ENCODE peak calls at places on chromosomes 12 and 14, in five cellular contexts. V, X, M, Y and J are unnamed samples.
A peak's percentile ranks its signal among the peaks of the same experiment; 100 is the strongest.

GRCh38 chr12:47908738-47909137 is 3.9 kb upstream of the VDR start:
- DNase-seq in V (no peak), X (no peak), M (no peak), Y (no peak), J (no peak)

GRCh38 chr12:104242546-104243206 is 27.1 kb downstream of the TXNRD1 start:
- DNase-seq in V (no peak), X (no peak), M (no peak), Y (no peak), J (no peak)

GRCh38 chr12:94558612-94559011 is 91.7 kb downstream of the TMCC3 start:
- DNase-seq in V (no peak), X (no peak), M (no peak), Y (no peak), J (no peak)

GRCh38 chr14:39243831-39244230 is 10.1 kb downstream of the MIA2 start:
- DNase-seq in V (no peak), X (no peak), M (no peak), Y (no peak), J (no peak)

GRCh38 chr12:65278576-65279386 is at the start of gene MSRB3:
- DNase-seq in V (peak; percentile 89), X (peak; percentile 50), M (peak; percentile 64), Y (peak; percentile 85), J (peak; percentile 82)

GRCh38 chr12:100138048-100138907 is 4.4 kb downstream of the BLTP3B start:
- DNase-seq in V (no peak), X (no peak), M (no peak), Y (peak; percentile 46), J (peak; percentile 34)

GRCh38 chr12:95335948-95336347 is 118.3 kb downstream of the VEZT start:
- DNase-seq in V (no peak), X (no peak), M (no peak), Y (no peak), J (no peak)

GRCh38 chr14:68924392-68925158 is 54.5 kb downstream of the ACTN1 start:
- DNase-seq in V (no peak), X (no peak), M (peak; percentile 51), Y (no peak), J (no peak)

GRCh38 chr12:113005759-113006158 is 27.4 kb downstream of the OAS2 start:
- DNase-seq in V (no peak), X (no peak), M (no peak), Y (peak; percentile 7), J (peak; percentile 17)
- TF ChIP-seq CTCF in V (no peak), X (no peak), M (peak; percentile 73), Y (peak; percentile 42), J (peak; percentile 34)

DNA sequence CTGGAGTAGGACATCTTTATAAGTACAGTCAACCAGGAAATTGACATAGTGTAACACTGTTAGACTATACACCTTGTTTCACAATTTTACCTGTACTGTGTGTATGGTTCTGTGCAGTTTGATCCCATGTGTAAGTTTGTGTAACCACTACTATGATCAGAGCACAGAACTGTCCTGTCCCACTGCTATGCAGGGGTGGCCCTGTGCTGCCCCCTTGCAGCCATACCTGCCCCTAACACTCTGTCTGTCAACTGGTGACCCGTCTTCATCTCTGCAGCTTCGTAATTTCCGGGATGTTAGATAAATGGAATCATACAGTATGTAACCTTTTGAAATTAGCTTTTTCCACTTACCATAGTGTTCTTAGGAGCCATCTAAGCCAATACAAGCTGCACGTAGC is 58.7 kb upstream of the RD3L start:
- DNase-seq in V (no peak), X (no peak), M (no peak), Y (no peak), J (no peak)
- TF ChIP-seq CTCF in V (no peak), X (no peak), M (peak; percentile 23), Y (no peak), J (no peak)

GRCh38 chr14:45838597-45838996 is 585.6 kb upstream of the MIS18BP1 start:
- DNase-seq in V (no peak), X (no peak), M (no peak), Y (no peak), J (no peak)
- TF ChIP-seq CTCF in V (no peak), X (no peak), M (peak; percentile 37), Y (no peak), J (no peak)

GRCh38 chr12:57110189-57111045 is 745 bp downstream of the STAT6 start:
- DNase-seq in V (peak; percentile 77), X (peak; percentile 70), M (peak; percentile 53), Y (peak; percentile 46), J (no peak)

GRCh38 chr12:57111046-57111698 is at the start of gene STAT6:
- DNase-seq in V (peak; percentile 86), X (peak; percentile 89), M (peak; percentile 88), Y (peak; percentile 97), J (peak; percentile 95)

GRCh38 chr12:57109207-57110160 is 1.7 kb downstream of the STAT6 start:
- DNase-seq in V (no peak), X (no peak), M (no peak), Y (no peak), J (no peak)

GRCh38 chr12:57116580-57117281 is 5.6 kb upstream of the STAT6 start:
- DNase-seq in V (no peak), X (no peak), M (no peak), Y (no peak), J (no peak)

GRCh38 chr12:57112492-57113294 is 1.5 kb upstream of the STAT6 start:
- DNase-seq in V (no peak), X (no peak), M (no peak), Y (no peak), J (no peak)
- TF ChIP-seq CTCF in V (peak; percentile 82), X (peak; percentile 84), M (peak; percentile 87), Y (no peak), J (peak; percentile 76)

GRCh38 chr14:93927746-93928145 is 602 bp downstream of the FAM181A start:
- DNase-seq in V (peak; percentile 51), X (no peak), M (no peak), Y (no peak), J (no peak)
- TF ChIP-seq CTCF in V (no peak), X (no peak), M (no peak), Y (no peak), J (no peak)

GRCh38 chr12:29867823-29868222 is 84.1 kb upstream of the TMTC1 start:
- DNase-seq in V (no peak), X (no peak), M (no peak), Y (no peak), J (no peak)

GRCh38 chr12:29858270-29858786 is 74.6 kb upstream of the TMTC1 start:
- DNase-seq in V (no peak), X (no peak), M (no peak), Y (no peak), J (no peak)

GRCh38 chr12:29863665-29864064 is 79.9 kb upstream of the TMTC1 start:
- DNase-seq in V (no peak), X (no peak), M (no peak), Y (no peak), J (no peak)
- TF ChIP-seq CTCF in V (no peak), X (no peak), M (no peak), Y (no peak), J (no peak)

GRCh38 chr12:96344124-96344695 is 56.0 kb downstream of the CDK17 start:
- DNase-seq in V (no peak), X (no peak), M (no peak), Y (no peak), J (no peak)
- TF ChIP-seq CTCF in V (no peak), X (no peak), M (no peak), Y (no peak), J (no peak)

GRCh38 chr14:104686624-104687517 is 2.5 kb upstream of the INF2 start:
- DNase-seq in V (peak; percentile 48), X (no peak), M (no peak), Y (no peak), J (no peak)

GRCh38 chr14:104685998-104686610 is 3.3 kb upstream of the INF2 start:
- DNase-seq in V (peak; percentile 4), X (no peak), M (no peak), Y (no peak), J (no peak)

GRCh38 chr14:104684449-104684821 is 5.0 kb upstream of the INF2 start:
- DNase-seq in V (peak; percentile 12), X (no peak), M (no peak), Y (no peak), J (no peak)

GRCh38 chr14:104683653-104684448 is 5.6 kb upstream of the INF2 start:
- DNase-seq in V (peak; percentile 48), X (no peak), M (no peak), Y (no peak), J (no peak)

GRCh38 chr14:104685216-104685997 is 4.0 kb upstream of the INF2 start:
- DNase-seq in V (peak; percentile 10), X (no peak), M (no peak), Y (no peak), J (no peak)
- TF ChIP-seq CTCF in V (no peak), X (no peak), M (no peak), Y (no peak), J (no peak)

GRCh38 chr12:125549836-125550235 is 484.6 kb downstream of the AACS start:
- DNase-seq in V (no peak), X (no peak), M (no peak), Y (no peak), J (no peak)
- TF ChIP-seq CTCF in V (no peak), X (no peak), M (peak; percentile 47), Y (peak; percentile 37), J (peak; percentile 25)

GRCh38 chr12:125070661-125071390 is 5.6 kb downstream of the AACS start:
- DNase-seq in V (no peak), X (no peak), M (no peak), Y (no peak), J (no peak)
- TF ChIP-seq CTCF in V (no peak), X (no peak), M (no peak), Y (no peak), J (no peak)